ENCODE peak calls at places on chromosomes 16 and 17, in five cellular contexts. M, B, E, H and T are unnamed samples.

GRCh38 chr17:64328036-64328874 is 62.4 kb downstream of the PECAM1 start:
- DNase-seq in M (no peak), B (no peak), E (peak), H (no peak), T (no peak)

GRCh38 chr16:66516808-66517585 is 32.9 kb downstream of the TK2 start:
- DNase-seq in M (peak), B (peak), E (peak), H (peak), T (peak)

GRCh38 chr17:27552467-27552779 is 78.6 kb upstream of the LGALS9 start:
- DNase-seq in M (no peak), B (no peak), E (no peak), H (peak), T (no peak)

GRCh38 chr17:15261818-15262290 is 3.3 kb downstream of the PMP22 start:
- DNase-seq in M (no peak), B (no peak), E (peak), H (peak), T (no peak)

GRCh38 chr17:28968914-28969295 is 17.6 kb upstream of the PHF12 start:
- DNase-seq in M (no peak), B (no peak), E (no peak), H (no peak), T (no peak)

GRCh38 chr17:44584498-44584897 is 27.2 kb downstream of the FZD2 start:
- DNase-seq in M (no peak), B (no peak), E (peak), H (no peak), T (no peak)

GRCh38 chr17:48439473-48439872 is 9.5 kb upstream of the SKAP1 start:
- DNase-seq in M (no peak), B (no peak), E (no peak), H (no peak), T (no peak)

GRCh38 chr17:38563362-38564253 is 42.1 kb downstream of the SRCIN1 start:
- DNase-seq in M (no peak), B (no peak), E (no peak), H (no peak), T (no peak)

GRCh38 chr16:86391486-86391885 is 118.8 kb upstream of the FOXF1 start:
- DNase-seq in M (no peak), B (no peak), E (no peak), H (no peak), T (no peak)

GRCh38 chr16:24013733-24014645 is 178.2 kb downstream of the PRKCB start:
- DNase-seq in M (no peak), B (no peak), E (peak), H (peak), T (peak)

GRCh38 chr17:75181110-75181509 is 1.6 kb downstream of the SUMO2 start:
- DNase-seq in M (no peak), B (no peak), E (no peak), H (no peak), T (no peak)

GRCh38 chr16:85458952-85459351 is 154.2 kb upstream of the GSE1 start:
- DNase-seq in M (peak), B (no peak), E (no peak), H (no peak), T (no peak)

GRCh38 chr17:1730345-1731193 is 6.1 kb downstream of the WDR81 start:
- DNase-seq in M (no peak), B (peak), E (peak), H (no peak), T (no peak)
- H3K4me3 ChIP-seq in M (no peak), B (peak), E (peak), H (no peak), T (no peak)

GRCh38 chr17:58006924-58007780 is at the start of gene SRSF1:
- DNase-seq in M (peak), B (peak), E (peak), H (peak), T (peak)

GRCh38 chr17:58004060-58004459 is 3.0 kb downstream of the SRSF1 start:
- DNase-seq in M (no peak), B (no peak), E (no peak), H (no peak), T (no peak)

GRCh38 chr17:58005728-58006562 is 1.1 kb downstream of the SRSF1 start:
- DNase-seq in M (no peak), B (no peak), E (no peak), H (no peak), T (no peak)

GRCh38 chr17:58006563-58006923 is 503 bp downstream of the SRSF1 start:
- DNase-seq in M (peak), B (peak), E (peak), H (peak), T (no peak)

GRCh38 chr17:58005031-58005727 is 1.9 kb downstream of the SRSF1 start:
- DNase-seq in M (no peak), B (no peak), E (no peak), H (peak), T (no peak)
- TF ChIP-seq CTCF in M (no peak), B (no peak), E (no peak), H (no peak), T (no peak)

GRCh38 chr17:82267575-82268379 is 5.7 kb downstream of the CSNK1D start:
- DNase-seq in M (peak), B (peak), E (peak), H (peak), T (no peak)
- H3K4me3 ChIP-seq in M (peak), B (peak), E (peak), H (peak), T (no peak)

GRCh38 chr16:57734925-57735754 is 430 bp upstream of the KATNB1 start:
- DNase-seq in M (peak), B (peak), E (peak), H (peak), T (peak)
- TF ChIP-seq CTCF in M (no peak), B (no peak), E (no peak), H (no peak), T (no peak)

DNA sequence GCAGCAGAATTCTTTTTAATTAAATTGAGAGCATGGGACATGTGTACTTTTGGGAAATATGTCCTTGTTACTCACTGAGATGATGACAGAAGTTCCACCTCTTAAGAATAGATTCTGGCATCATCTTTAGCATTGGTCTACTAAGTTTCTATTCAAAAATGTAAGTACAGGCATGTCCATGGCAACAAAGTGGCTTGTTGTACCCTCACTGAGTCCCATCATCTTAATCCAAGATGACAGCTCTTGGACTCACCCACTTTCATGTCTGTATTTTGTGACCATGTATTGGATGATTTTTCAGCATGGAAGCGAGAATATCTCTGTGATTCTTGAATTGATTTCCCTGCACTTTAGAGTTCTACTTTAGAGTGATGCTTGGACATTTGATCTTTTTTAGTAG is 33.1 kb upstream of the NAGLU start:
- DNase-seq in M (no peak), B (no peak), E (no peak), H (no peak), T (no peak)
- H3K4me3 ChIP-seq in M (no peak), B (no peak), E (no peak), H (no peak), T (no peak)

GRCh38 chr17:73648974-73649373 is 4.7 kb upstream of the SDK2 start:
- DNase-seq in M (no peak), B (no peak), E (no peak), H (no peak), T (no peak)

GRCh38 chr17:73648543-73648820 is 4.2 kb upstream of the SDK2 start:
- DNase-seq in M (no peak), B (no peak), E (no peak), H (no peak), T (no peak)

GRCh38 chr17:73647767-73648542 is 3.7 kb upstream of the SDK2 start:
- DNase-seq in M (no peak), B (no peak), E (no peak), H (no peak), T (no peak)

GRCh38 chr17:73650617-73651200 is 6.5 kb upstream of the SDK2 start:
- DNase-seq in M (no peak), B (no peak), E (no peak), H (no peak), T (no peak)

DNA sequence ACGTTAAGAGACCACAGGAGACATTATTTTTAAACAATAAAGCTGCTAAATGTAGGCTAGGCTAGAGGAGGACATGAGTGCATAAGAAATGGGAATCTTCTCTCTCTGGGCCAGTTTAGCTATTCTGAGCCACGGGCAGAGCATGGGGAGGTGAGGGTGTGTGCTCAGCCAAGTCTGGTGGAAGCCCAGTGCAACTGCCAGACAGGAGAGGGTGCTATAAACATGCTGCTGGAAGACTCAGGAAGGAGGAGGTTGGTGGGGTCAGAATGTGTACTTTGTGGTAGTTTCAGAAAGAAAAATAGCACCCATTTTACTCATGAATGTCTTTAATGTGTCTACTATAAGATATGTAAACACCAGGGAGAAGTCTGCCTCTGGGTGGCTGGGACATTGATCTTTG is 5.9 kb upstream of the SDK2 start:
- DNase-seq in M (no peak), B (no peak), E (no peak), H (peak), T (no peak)
- TF ChIP-seq CTCF in M (peak), B (no peak), E (peak), H (peak), T (peak)

GRCh38 chr17:68195667-68196393 is 52.0 kb upstream of the AMZ2 start:
- DNase-seq in M (no peak), B (no peak), E (no peak), H (no peak), T (no peak)
- H3K4me3 ChIP-seq in M (no peak), B (peak), E (peak), H (peak), T (peak)

DNA sequence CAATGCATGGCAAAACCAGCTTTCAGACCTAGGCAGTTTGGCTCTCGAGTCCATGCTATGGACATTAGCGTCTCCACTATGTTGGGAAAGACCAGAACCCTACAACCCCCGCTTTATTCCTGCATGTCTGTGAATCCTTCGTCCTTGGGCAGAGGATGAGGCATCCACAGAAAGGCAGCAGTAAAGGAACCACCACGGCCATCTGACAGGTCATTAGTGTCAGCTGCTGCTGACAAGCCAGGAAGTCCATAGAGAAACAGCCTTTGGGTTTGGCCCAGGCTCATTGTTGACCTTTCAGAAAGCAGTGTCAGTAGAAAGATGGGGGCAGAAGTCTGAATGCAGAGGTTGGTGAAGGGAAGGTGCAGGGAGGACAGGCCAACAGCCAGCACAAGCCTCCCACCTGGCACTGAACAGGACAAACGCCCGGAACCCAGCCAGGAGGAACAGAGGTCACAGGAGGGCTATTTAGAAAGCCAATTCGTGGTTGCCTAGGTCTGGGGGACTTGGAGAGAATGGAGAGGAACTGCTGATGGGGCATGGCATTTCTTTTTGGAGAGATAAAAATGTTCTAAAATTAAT is 105.8 kb downstream of the VAT1L start:
- DNase-seq in M (no peak), B (no peak), E (peak), H (no peak), T (no peak)
- TF ChIP-seq CTCF in M (no peak), B (no peak), E (no peak), H (no peak), T (peak)

GRCh38 chr17:67239597-67239996 is 5.4 kb downstream of the HELZ start:
- DNase-seq in M (no peak), B (no peak), E (no peak), H (no peak), T (no peak)

GRCh38 chr17:67238976-67239375 is 6.0 kb downstream of the HELZ start:
- DNase-seq in M (no peak), B (no peak), E (no peak), H (no peak), T (no peak)

GRCh38 chr17:67244621-67245072 is 349 bp downstream of the HELZ start:
- DNase-seq in M (no peak), B (no peak), E (no peak), H (no peak), T (no peak)

GRCh38 chr17:67243284-67243683 is 1.7 kb downstream of the HELZ start:
- DNase-seq in M (no peak), B (no peak), E (no peak), H (no peak), T (no peak)

GRCh38 chr17:67241719-67242341 is 3.2 kb downstream of the HELZ start:
- DNase-seq in M (no peak), B (no peak), E (no peak), H (no peak), T (no peak)
- H3K4me3 ChIP-seq in M (no peak), B (no peak), E (no peak), H (no peak), T (no peak)